ENCODE peak calls at places on chromosomes 6 and 20, in six cellular contexts. One of them, this sample, is unnamed.

GRCh38 chr6:81668615-81669047 is 83.8 kb downstream of the TENT5A start:
- DNase-seq in amniotic stem cell: no peak
- DNase-seq in tibial artery: no peak
- DNase-seq in NAMALWA: no peak
- DNase-seq in PC-3: no peak
- DNase-seq in AML-193: no peak
- DNase-seq in this sample: no peak

GRCh38 chr20:18287546-18287914 is 797 bp upstream of the ZNF133 start:
- DNase-seq in amniotic stem cell: no peak
- DNase-seq in tibial artery: no peak
- DNase-seq in NAMALWA: no peak
- DNase-seq in PC-3: no peak
- DNase-seq in AML-193: no peak
- DNase-seq in this sample: no peak

GRCh38 chr20:43914286-43914685 is 366 bp upstream of the TOX2 start:
- DNase-seq in amniotic stem cell: no peak
- DNase-seq in tibial artery: no peak
- DNase-seq in NAMALWA: peak
- DNase-seq in PC-3: no peak
- DNase-seq in AML-193: no peak
- DNase-seq in this sample: no peak

GRCh38 chr6:55953384-55953783 is 78.0 kb upstream of the BMP5 start:
- DNase-seq in amniotic stem cell: peak
- DNase-seq in tibial artery: no peak
- DNase-seq in NAMALWA: peak
- DNase-seq in PC-3: peak
- DNase-seq in AML-193: no peak
- DNase-seq in this sample: peak

GRCh38 chr6:27966044-27966443 is 9.0 kb downstream of the OR2B6 start:
- DNase-seq in amniotic stem cell: no peak
- DNase-seq in tibial artery: no peak
- DNase-seq in NAMALWA: no peak
- DNase-seq in PC-3: no peak
- DNase-seq in AML-193: no peak
- DNase-seq in this sample: no peak

GRCh38 chr6:90915224-90915915 is 328.5 kb upstream of the MAP3K7 start:
- DNase-seq in amniotic stem cell: no peak
- DNase-seq in tibial artery: no peak
- DNase-seq in NAMALWA: no peak
- DNase-seq in PC-3: no peak
- DNase-seq in AML-193: no peak
- DNase-seq in this sample: no peak

GRCh38 chr6:148203970-148204369 is 138.7 kb upstream of the SASH1 start:
- DNase-seq in amniotic stem cell: no peak
- DNase-seq in tibial artery: no peak
- DNase-seq in NAMALWA: peak
- DNase-seq in PC-3: no peak
- DNase-seq in AML-193: peak
- DNase-seq in this sample: no peak

GRCh38 chr6:32182617-32183016 is 1.4 kb downstream of the AGER start:
- DNase-seq in amniotic stem cell: no peak
- DNase-seq in tibial artery: no peak
- DNase-seq in NAMALWA: no peak
- DNase-seq in PC-3: no peak
- DNase-seq in AML-193: no peak
- DNase-seq in this sample: no peak

GRCh38 chr6:139485185-139485584 is 110.7 kb upstream of the CITED2 start:
- DNase-seq in amniotic stem cell: no peak
- DNase-seq in tibial artery: no peak
- DNase-seq in NAMALWA: no peak
- DNase-seq in PC-3: no peak
- DNase-seq in AML-193: no peak
- DNase-seq in this sample: no peak

GRCh38 chr6:122553697-122554096 is 56.5 kb upstream of the PKIB start:
- DNase-seq in amniotic stem cell: no peak
- DNase-seq in tibial artery: no peak
- DNase-seq in NAMALWA: no peak
- DNase-seq in PC-3: no peak
- DNase-seq in AML-193: no peak
- DNase-seq in this sample: no peak

GRCh38 chr20:44324343-44324742 is 12.5 kb upstream of the R3HDML start:
- DNase-seq in amniotic stem cell: no peak
- DNase-seq in tibial artery: no peak
- DNase-seq in NAMALWA: no peak
- DNase-seq in PC-3: no peak
- DNase-seq in AML-193: no peak
- DNase-seq in this sample: no peak

This sample was measured in HFFc6.